ENCODE peak calls at places on chromosome 5, in ten cellular contexts. K, M, X, R, S, Y, J, A, G and U are unnamed samples.

GRCh38 chr5:1930501-1930879 is 47.8 kb upstream of the IRX4 start:
- DNase-seq in K (no peak), M (no peak), X (no peak), R (no peak), S (no peak), Y (no peak), J (no peak), A (no peak), G (no peak), U (no peak)

GRCh38 chr5:61431923-61432620 is 100.0 kb downstream of the ZSWIM6 start:
- DNase-seq in K (no peak), M (no peak), X (no peak), R (no peak), S (no peak), Y (no peak), J (no peak), A (no peak), G (no peak), U (no peak)

GRCh38 chr5:112742424-112742823 is 4.7 kb downstream of the APC start:
- DNase-seq in K (no peak), M (no peak), X (no peak), R (no peak), S (no peak), Y (no peak), J (no peak), A (no peak), G (no peak), U (no peak)

GRCh38 chr5:22852807-22853670 is at the start of gene CDH12:
- DNase-seq in K (peak), M (no peak), X (no peak), R (no peak), S (peak), Y (no peak), J (peak), A (no peak), G (no peak), U (peak)

GRCh38 chr5:10069781-10070313 is 179.8 kb downstream of the ATPSCKMT start:
- DNase-seq in K (no peak), M (no peak), X (no peak), R (no peak), S (no peak), Y (no peak), J (peak), A (no peak), G (no peak), U (no peak)

GRCh38 chr5:97508864-97509263 is 325.8 kb upstream of the RIOK2 start:
- DNase-seq in K (no peak), M (no peak), X (no peak), R (no peak), S (no peak), Y (no peak), J (no peak), A (no peak), G (no peak), U (no peak)

GRCh38 chr5:150779397-150780179 is 1.0 kb downstream of the SMIM3 start:
- DNase-seq in K (no peak), M (no peak), X (peak), R (no peak), S (no peak), Y (no peak), J (no peak), A (no peak), G (no peak), U (no peak)

GRCh38 chr5:120367896-120368634 is 96.0 kb upstream of the PRR16 start:
- DNase-seq in K (no peak), M (no peak), X (no peak), R (no peak), S (no peak), Y (no peak), J (no peak), A (no peak), G (no peak), U (no peak)

GRCh38 chr5:71586052-71586940 is 844 bp upstream of the MCCC2 start:
- DNase-seq in K (no peak), M (peak), X (peak), R (no peak), S (no peak), Y (peak), J (peak), A (no peak), G (no peak), U (peak)

GRCh38 chr5:38515648-38516047 is 40.8 kb downstream of the LIFR start:
- DNase-seq in K (no peak), M (no peak), X (peak), R (no peak), S (no peak), Y (no peak), J (no peak), A (peak), G (no peak), U (no peak)

GRCh38 chr5:123865641-123866040 is 353.7 kb downstream of the CSNK1G3 start:
- DNase-seq in K (no peak), M (no peak), X (no peak), R (no peak), S (no peak), Y (no peak), J (no peak), A (no peak), G (no peak), U (no peak)

GRCh38 chr5:43780586-43780985 is 177.6 kb downstream of the NNT start:
- DNase-seq in K (no peak), M (no peak), X (peak), R (no peak), S (no peak), Y (no peak), J (no peak), A (no peak), G (no peak), U (no peak)

GRCh38 chr5:56658972-56659371 is 156.4 kb upstream of the MAP3K1 start:
- DNase-seq in K (no peak), M (no peak), X (no peak), R (no peak), S (no peak), Y (no peak), J (peak), A (no peak), G (no peak), U (no peak)

GRCh38 chr5:74272831-74273545 is 367.5 kb downstream of the ENC1 start:
- DNase-seq in K (no peak), M (no peak), X (peak), R (no peak), S (no peak), Y (no peak), J (no peak), A (no peak), G (no peak), U (no peak)

GRCh38 chr5:72067682-72068470 is 39.4 kb upstream of the MAP1B start:
- DNase-seq in K (no peak), M (no peak), X (peak), R (no peak), S (no peak), Y (no peak), J (no peak), A (peak), G (no peak), U (no peak)

GRCh38 chr5:123809594-123810172 is 297.7 kb downstream of the CSNK1G3 start:
- DNase-seq in K (peak), M (no peak), X (no peak), R (no peak), S (no peak), Y (peak), J (no peak), A (no peak), G (peak), U (no peak)

GRCh38 chr5:163504091-163504931 is 1.1 kb upstream of the MAT2B start:
- DNase-seq in K (peak), M (peak), X (peak), R (no peak), S (no peak), Y (peak), J (peak), A (no peak), G (no peak), U (no peak)

GRCh38 chr5:72519191-72519590 is 12.0 kb upstream of the ZNF366 start:
- DNase-seq in K (no peak), M (no peak), X (no peak), R (no peak), S (no peak), Y (no peak), J (no peak), A (no peak), G (no peak), U (no peak)

GRCh38 chr5:19270153-19270552 is 717.8 kb downstream of the CDH18 start:
- DNase-seq in K (no peak), M (no peak), X (no peak), R (no peak), S (no peak), Y (peak), J (peak), A (no peak), G (no peak), U (no peak)

GRCh38 chr5:145856285-145856818 is 16.5 kb downstream of the GRXCR2 start:
- DNase-seq in K (peak), M (peak), X (peak), R (peak), S (no peak), Y (no peak), J (no peak), A (no peak), G (no peak), U (peak)

GRCh38 chr5:107864793-107865192 is 194.1 kb upstream of the EFNA5 start:
- DNase-seq in K (no peak), M (no peak), X (peak), R (no peak), S (no peak), Y (no peak), J (no peak), A (no peak), G (no peak), U (no peak)

GRCh38 chr5:127936439-127936972 is 147.1 kb upstream of the SLC12A2 start:
- DNase-seq in K (no peak), M (no peak), X (no peak), R (no peak), S (no peak), Y (no peak), J (no peak), A (no peak), G (no peak), U (peak)

GRCh38 chr5:34767127-34767526 is 71.8 kb upstream of the TTC23L start:
- DNase-seq in K (no peak), M (no peak), X (no peak), R (no peak), S (no peak), Y (no peak), J (no peak), A (no peak), G (no peak), U (no peak)

GRCh38 chr5:138974227-138975063 is 99.3 kb upstream of the LRRTM2 start:
- DNase-seq in K (peak), M (peak), X (peak), R (no peak), S (no peak), Y (no peak), J (no peak), A (no peak), G (no peak), U (no peak)

GRCh38 chr5:172312286-172312685 is 28.7 kb upstream of the UBTD2 start:
- DNase-seq in K (no peak), M (no peak), X (peak), R (no peak), S (no peak), Y (no peak), J (no peak), A (no peak), G (no peak), U (no peak)

GRCh38 chr5:135964670-135965320 is 10.0 kb upstream of the LECT2 start:
- DNase-seq in K (no peak), M (no peak), X (peak), R (no peak), S (no peak), Y (no peak), J (no peak), A (no peak), G (no peak), U (no peak)

DNA sequence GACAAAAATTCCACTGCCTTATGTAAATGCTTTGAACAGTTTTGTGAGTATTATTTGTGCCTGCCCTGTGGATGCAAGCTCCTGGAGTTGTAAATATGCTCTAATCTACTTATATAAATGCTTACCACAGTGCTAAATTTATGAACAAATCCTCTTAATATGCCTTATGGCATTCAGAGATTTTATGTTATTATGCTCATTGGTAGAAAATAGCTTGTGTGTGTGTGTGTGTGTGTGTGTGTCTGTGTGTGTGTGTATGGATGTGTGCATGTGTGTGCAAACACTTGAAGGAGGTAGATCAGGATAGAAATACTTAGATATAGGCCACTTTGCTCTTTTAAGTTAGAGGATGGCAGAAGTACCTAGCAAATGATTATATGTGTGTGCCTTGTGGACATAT is 253.9 kb downstream of the TAF11L14 start:
- DNase-seq in K (no peak), M (no peak), X (no peak), R (no peak), S (no peak), Y (no peak), J (no peak), A (no peak), G (no peak), U (no peak)
- TF ChIP-seq CTCF in K (no peak), M (no peak), X (no peak), R (no peak), S (no peak), Y (no peak), J (no peak), A (no peak), G (no peak), U (no peak)

GRCh38 chr5:132102944-132103343 is 29.4 kb downstream of the CSF2 start:
- DNase-seq in K (no peak), M (no peak), X (no peak), R (no peak), S (no peak), Y (peak), J (no peak), A (no peak), G (no peak), U (no peak)

GRCh38 chr5:132103969-132104391 is 30.4 kb downstream of the CSF2 start:
- DNase-seq in K (no peak), M (no peak), X (peak), R (no peak), S (no peak), Y (peak), J (peak), A (no peak), G (no peak), U (no peak)

GRCh38 chr5:132102101-132102701 is 28.6 kb downstream of the CSF2 start:
- DNase-seq in K (no peak), M (no peak), X (no peak), R (no peak), S (no peak), Y (no peak), J (no peak), A (no peak), G (no peak), U (no peak)

GRCh38 chr5:132104561-132104960 is 31.0 kb downstream of the CSF2 start:
- DNase-seq in K (no peak), M (no peak), X (peak), R (no peak), S (no peak), Y (peak), J (peak), A (no peak), G (no peak), U (no peak)

DNA sequence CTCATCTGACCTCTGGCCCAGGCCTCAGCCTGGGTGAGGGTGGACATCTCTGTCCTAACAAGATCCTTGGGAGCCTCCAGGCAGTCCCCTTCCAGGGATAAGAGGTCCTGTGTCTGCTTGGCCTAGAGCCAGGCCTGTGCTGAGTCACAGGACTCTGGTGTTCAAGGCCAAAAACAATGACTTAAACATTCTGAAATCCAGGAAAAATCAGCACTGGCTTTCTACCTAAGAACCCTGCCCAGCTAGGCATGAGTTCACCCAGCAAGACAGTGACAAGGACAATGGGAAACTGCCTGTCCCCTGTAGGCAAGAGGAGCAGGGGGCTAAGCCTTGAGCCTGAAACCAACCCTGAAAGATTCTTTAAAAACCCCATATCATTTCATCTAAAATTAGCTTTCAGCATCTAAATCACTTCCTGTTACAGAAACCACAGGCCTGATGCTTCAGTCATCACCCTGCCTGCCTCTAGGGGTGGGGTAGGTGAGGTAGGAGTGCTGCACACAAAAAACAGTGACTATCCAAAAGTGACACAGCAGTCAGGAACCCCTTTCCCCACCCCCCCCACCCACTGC is 29.9 kb downstream of the CSF2 start:
- DNase-seq in K (no peak), M (peak), X (peak), R (peak), S (peak), Y (peak), J (peak), A (peak), G (no peak), U (peak)
- TF ChIP-seq CTCF in K (no peak), M (no peak), X (no peak), R (no peak), S (peak), Y (peak), J (peak), A (no peak), G (no peak), U (peak)

DNA sequence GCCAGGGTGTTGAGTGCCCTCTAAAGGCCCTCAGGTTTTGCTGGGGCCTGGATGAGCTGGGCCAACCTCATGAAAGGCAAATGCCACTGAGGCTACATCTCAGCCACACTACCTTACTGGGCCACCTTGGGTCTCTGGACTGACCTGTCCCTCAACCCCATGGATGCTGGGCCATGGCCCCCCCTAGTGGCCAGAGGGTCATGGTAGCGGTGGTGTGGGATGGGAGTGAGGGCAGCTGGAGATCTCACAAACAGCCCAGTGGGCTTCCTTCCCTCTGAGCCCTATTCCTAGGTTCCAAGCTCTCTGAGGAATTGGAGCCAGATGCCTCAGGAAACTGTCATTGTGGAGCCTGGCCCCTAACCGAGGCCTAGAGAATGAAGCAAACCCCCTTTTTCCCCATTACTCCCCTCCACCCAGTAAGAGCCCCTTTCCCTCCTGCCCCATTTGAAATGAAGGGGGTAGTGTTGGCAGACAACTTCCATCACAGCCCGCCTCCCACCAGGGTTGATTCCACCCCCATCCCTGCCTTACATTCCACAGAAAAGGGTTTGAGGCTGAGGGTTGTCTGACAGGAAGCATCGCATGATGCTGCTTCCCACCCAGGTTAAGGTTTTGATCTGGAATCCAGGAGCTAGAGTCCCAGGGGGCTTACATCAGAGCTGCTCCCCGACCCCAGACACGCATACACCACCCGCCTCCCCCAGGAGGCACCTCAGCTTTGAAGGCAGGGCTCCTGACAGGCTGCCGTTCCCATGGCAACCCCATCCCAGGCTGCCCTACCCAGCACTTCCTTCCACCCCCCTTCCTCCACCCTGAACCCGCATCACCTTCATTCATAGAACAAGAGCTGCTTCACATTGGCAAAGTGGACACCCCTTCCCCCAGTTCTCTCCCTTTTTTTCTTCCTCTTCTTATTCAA is 63.9 kb downstream of the PCDH1 start:
- DNase-seq in K (peak), M (peak), X (no peak), R (peak), S (peak), Y (peak), J (no peak), A (peak), G (no peak), U (peak)
- TF ChIP-seq CTCF in K (peak), M (peak), X (peak), R (peak), S (peak), Y (peak), J (peak), A (peak), G (peak), U (peak)

DNA sequence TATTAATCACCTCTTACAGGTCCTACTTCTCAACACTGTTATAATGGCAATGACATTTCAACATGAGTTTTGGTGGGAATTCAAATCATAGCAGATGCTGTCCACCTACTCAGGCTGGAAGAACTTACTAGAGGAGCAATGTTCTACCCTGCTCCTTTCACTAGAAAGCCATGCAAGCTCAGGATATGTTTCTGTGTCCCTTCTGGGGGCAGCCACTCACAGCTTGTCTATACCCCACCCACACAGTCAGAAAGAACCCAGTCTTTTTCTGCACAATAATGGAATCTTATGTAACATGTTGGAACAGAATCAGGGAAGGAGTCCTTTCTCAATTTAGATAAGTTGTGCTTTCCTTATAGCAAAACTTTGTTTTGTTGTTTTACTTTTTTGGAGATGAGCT is 53.4 kb upstream of the ICE1 start:
- DNase-seq in K (no peak), M (no peak), X (no peak), R (no peak), S (no peak), Y (no peak), J (no peak), A (no peak), G (no peak), U (no peak)
- TF ChIP-seq CTCF in K (no peak), M (no peak), X (no peak), R (no peak), S (no peak), Y (no peak), J (no peak), A (no peak), G (no peak), U (no peak)